ENCODE peak calls at places on chromosomes 6 and 20, in six cellular contexts. O is transverse colon, L is cardiac fibroblast, C is cardiac muscle cell, F is A549, H is astrocyte of the spinal cord. I is an unnamed sample.

GRCh38 chr20:20267685-20268429 is 100.0 kb upstream of the INSM1 start:
- DNase-seq in H (no peak), F (no peak), L (no peak), C (no peak), O (no peak), I (no peak)

GRCh38 chr6:27145731-27146455 is 101.6 kb upstream of the PRSS16 start:
- DNase-seq in O (peak; percentile 80), L (peak; percentile 92), F (peak; percentile 91), H (peak; percentile 91), C (peak; percentile 94), I (peak; percentile 93)

GRCh38 chr20:37102571-37102970 is 6.8 kb upstream of the RBL1 start:
- DNase-seq in F (no peak), H (no peak), O (no peak), L (no peak), C (no peak), I (no peak)

GRCh38 chr6:144955853-144956252 is 670.7 kb downstream of the UTRN start:
- DNase-seq in F (peak; percentile 27), C (peak; percentile 8), O (no peak), L (peak; percentile 64), H (peak; percentile 53), I (no peak)

GRCh38 chr20:14883324-14883723 is 545.9 kb upstream of the FLRT3 start:
- DNase-seq in F (no peak), C (no peak), H (no peak), L (no peak), O (no peak), I (no peak)

GRCh38 chr6:36727491-36728021 is 29.9 kb downstream of the RAB44 start:
- DNase-seq in O (no peak), F (no peak), H (peak; percentile 42), C (peak; percentile 14), L (peak; percentile 23), I (peak; percentile 37)

GRCh38 chr6:159866286-159867247 is 24.2 kb upstream of the MAS1 start:
- DNase-seq in L (no peak), H (no peak), F (no peak), C (no peak), O (no peak), I (no peak)

GRCh38 chr6:107345398-107345797 is 114.0 kb downstream of the PDSS2 start:
- DNase-seq in H (no peak), O (no peak), C (peak; percentile 9), F (no peak), L (no peak), I (no peak)

GRCh38 chr20:48194578-48194977 is 409.3 kb upstream of the SULF2 start:
- DNase-seq in H (no peak), O (no peak), L (no peak), F (no peak), C (no peak), I (no peak)

GRCh38 chr6:41092421-41093140 is 19.8 kb downstream of the NFYA start:
- DNase-seq in L (peak; percentile 47), O (no peak), C (peak; percentile 52), H (peak; percentile 20), F (peak; percentile 24), I (peak; percentile 44)

GRCh38 chr6:22221630-22222029 is 75.2 kb downstream of the PRL start:
- DNase-seq in C (no peak), F (no peak), H (no peak), O (no peak), L (no peak), I (no peak)

GRCh38 chr6:130409394-130410095 is 43.7 kb downstream of the TMEM200A start:
- DNase-seq in H (no peak), L (peak; percentile 64), F (no peak), C (peak; percentile 41), O (no peak), I (peak; percentile 44)

GRCh38 chr6:139539852-139540251 is 165.4 kb upstream of the CITED2 start:
- DNase-seq in C (peak; percentile 95), F (peak; percentile 76), O (peak; percentile 42), L (peak; percentile 99), H (peak; percentile 95), I (peak; percentile 98)

GRCh38 chr6:38095054-38095453 is 275.5 kb downstream of the ZFAND3 start:
- DNase-seq in H (peak; percentile 60), L (peak; percentile 67), C (peak; percentile 38), F (no peak), O (no peak), I (peak; percentile 55)

GRCh38 chr6:168713839-168714238 is 272.9 kb downstream of the SMOC2 start:
- DNase-seq in F (peak; percentile 75), C (peak; percentile 22), H (no peak), O (peak; percentile 79), L (peak; percentile 21), I (peak; percentile 8)

GRCh38 chr6:155493026-155493693 is 37.5 kb upstream of the NOX3 start:
- DNase-seq in F (no peak), H (no peak), O (no peak), L (no peak), C (no peak), I (no peak)

GRCh38 chr6:155493694-155494143 is 38.1 kb upstream of the NOX3 start:
- DNase-seq in F (peak; percentile 94), L (peak; percentile 100), H (peak; percentile 99), O (peak; percentile 19), C (peak; percentile 99), I (peak; percentile 99)

GRCh38 chr6:155497273-155497672 is 41.6 kb upstream of the NOX3 start:
- DNase-seq in C (no peak), O (no peak), H (no peak), L (no peak), F (no peak), I (no peak)

GRCh38 chr6:155492061-155492735 is 36.6 kb upstream of the NOX3 start:
- DNase-seq in L (no peak), C (no peak), O (no peak), H (no peak), F (no peak), I (no peak)

GRCh38 chr6:155495011-155495768 is 39.6 kb upstream of the NOX3 start:
- DNase-seq in F (no peak), O (peak; percentile 21), H (peak; percentile 70), C (peak; percentile 97), L (peak; percentile 92), I (peak; percentile 89)
- TF ChIP-seq CTCF in F (no peak), O (peak; percentile 15), H (peak; percentile 52), C (peak; percentile 72), L (peak; percentile 63), I (peak; percentile 63)

DNA sequence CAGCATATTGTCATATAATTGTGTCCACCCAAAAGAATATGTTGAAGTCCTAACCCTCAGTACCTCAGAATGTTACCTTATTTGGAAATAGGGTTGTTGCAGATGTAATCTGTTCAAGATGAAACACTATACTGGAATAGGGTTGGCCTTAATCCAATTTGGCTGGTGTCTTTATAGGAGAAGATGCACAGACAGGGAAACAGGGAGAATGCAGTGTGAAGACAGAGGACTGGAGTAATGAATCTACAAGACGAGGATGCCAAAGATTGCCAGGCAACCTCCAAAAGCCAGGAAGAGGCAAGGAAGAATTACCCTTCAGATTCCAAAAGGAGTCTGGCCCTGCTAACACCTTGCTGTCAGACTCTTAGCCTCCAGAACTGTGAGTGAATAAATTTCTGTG is 482.9 kb downstream of the PTPRT start:
- DNase-seq in H (no peak), O (no peak), F (no peak), C (no peak), L (no peak), I (no peak)
- TF ChIP-seq CTCF in H (no peak), O (no peak), F (no peak), C (no peak), L (no peak), I (no peak)

DNA sequence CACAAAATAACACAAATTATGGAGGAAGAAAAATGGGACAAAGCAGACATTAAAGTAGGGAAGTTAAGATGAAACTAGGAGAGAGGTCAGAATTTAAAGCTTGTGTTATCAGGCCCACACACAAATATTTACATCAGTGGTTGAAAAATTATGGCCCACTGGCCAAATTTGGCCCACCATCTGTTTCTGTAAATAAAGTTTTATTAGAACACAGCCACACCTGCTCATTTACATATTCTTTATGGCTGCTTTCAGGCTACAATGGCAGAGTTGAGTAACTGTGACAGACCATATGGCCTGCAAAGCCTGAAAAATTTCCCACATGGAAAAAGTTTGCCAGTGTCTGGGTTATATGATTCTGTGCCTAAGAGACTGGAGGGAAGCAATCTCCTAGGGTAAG is 49.0 kb downstream of the SLC22A23 start:
- DNase-seq in F (no peak), O (no peak), C (no peak), L (no peak), H (no peak), I (no peak)
- TF ChIP-seq CTCF in F (no peak), O (no peak), C (no peak), L (no peak), H (no peak), I (no peak)

GRCh38 chr6:53795254-53795701 is 473 bp downstream of the LRRC1 start:
- DNase-seq in C (no peak), L (peak; percentile 42), F (no peak), H (no peak), O (peak; percentile 39), I (no peak)

GRCh38 chr6:53792973-53793317 is 1.9 kb upstream of the LRRC1 start:
- DNase-seq in H (no peak), C (no peak), F (no peak), L (no peak), O (no peak), I (no peak)

GRCh38 chr6:53794720-53795253 is at the start of gene LRRC1:
- DNase-seq in O (peak; percentile 95), H (peak; percentile 94), L (peak; percentile 88), C (peak; percentile 93), F (peak; percentile 87), I (peak; percentile 81)

GRCh38 chr6:53793318-53793975 is 1.4 kb upstream of the LRRC1 start:
- DNase-seq in F (peak; percentile 67), O (peak; percentile 70), C (peak; percentile 68), L (peak; percentile 55), H (peak; percentile 65), I (peak; percentile 41)

GRCh38 chr6:53794073-53794719 is 609 bp upstream of the LRRC1 start:
- DNase-seq in H (peak; percentile 88), F (peak; percentile 70), C (peak; percentile 74), O (peak; percentile 86), L (peak; percentile 87), I (peak; percentile 75)
- TF ChIP-seq CTCF in H (peak; percentile 68), F (no peak), C (peak; percentile 50), O (peak; percentile 45), L (peak; percentile 54), I (peak; percentile 40)